ENCODE peak calls at places on chromosomes 5 and 9, in seven cellular contexts. D is CD8-positive, alpha-beta T cell; Z is pancreas; I is thyroid gland; R is bronchial epithelial cell; F is GM23338; C is brain microvascular endothelial cell. Q is an unnamed sample. For H3K27me3, the result is how much of the 10 kb centered on the place peaks cover.

GRCh38 chr5:130189961-130190360 is 285.7 kb downstream of the CHSY3 start:
- DNase-seq in I (no peak), F (no peak), D (no peak), C (no peak), Z (no peak), R (peak), Q (no peak)

GRCh38 chr5:65809817-65810531 is 88.0 kb downstream of the NLN start:
- DNase-seq in D (no peak), R (no peak), I (peak), Z (no peak), C (peak), F (no peak), Q (no peak)

GRCh38 chr5:157278319-157279037 is 12.6 kb downstream of the CYFIP2 start:
- DNase-seq in R (no peak), C (no peak), F (no peak), I (no peak), D (no peak), Z (no peak), Q (no peak)

GRCh38 chr5:68365894-68366293 is 150.3 kb downstream of the PIK3R1 start:
- DNase-seq in D (no peak), F (no peak), C (no peak), I (peak), Z (no peak), R (no peak), Q (no peak)

GRCh38 chr5:34998058-34998789 is 49.5 kb downstream of the AGXT2 start:
- DNase-seq in D (no peak), Z (no peak), R (no peak), C (no peak), I (peak), F (no peak), Q (no peak)

GRCh38 chr5:22852807-22853670 is at the start of gene CDH12:
- DNase-seq in F (peak), I (no peak), R (no peak), C (peak), D (no peak), Z (no peak), Q (no peak)

GRCh38 chr5:94442971-94443370 is 175.4 kb downstream of the KIAA0825 start:
- DNase-seq in F (no peak), Z (no peak), D (no peak), C (no peak), R (peak), I (no peak), Q (no peak)

GRCh38 chr9:125434986-125435775 is 173.6 kb downstream of the GAPVD1 start:
- DNase-seq in R (no peak), C (no peak), Z (no peak), I (no peak), D (no peak), F (no peak), Q (no peak)

GRCh38 chr5:58961631-58962280 is 378.9 kb downstream of the RAB3C start:
- DNase-seq in C (no peak), R (no peak), D (no peak), I (no peak), F (no peak), Z (no peak), Q (no peak)

GRCh38 chr9:91884746-91885687 is 65.0 kb downstream of the ROR2 start:
- DNase-seq in C (peak), R (no peak), I (no peak), D (no peak), F (peak), Z (no peak), Q (no peak)
- H3K27me3 ChIP-seq in C (under half), R (under half), I (under half), D (under half), F (under half), Z (under half), Q (under half)

GRCh38 chr5:102528600-102528999 is 29.8 kb upstream of the SLCO6A1 start:
- DNase-seq in F (no peak), I (no peak), R (no peak), Z (no peak), D (no peak), C (peak), Q (no peak)
- H3K27me3 ChIP-seq in F (under half), I (under half), R (under half), Z (under half), D (under half), C (under half), Q (under half)

GRCh38 chr5:67106626-67107342 is 89.8 kb downstream of the CD180 start:
- DNase-seq in C (no peak), R (no peak), F (no peak), Z (no peak), D (no peak), I (no peak), Q (no peak)
- H3K27me3 ChIP-seq in C (under half), R (under half), F (under half), Z (under half), D (under half), I (under half), Q (under half)

DNA sequence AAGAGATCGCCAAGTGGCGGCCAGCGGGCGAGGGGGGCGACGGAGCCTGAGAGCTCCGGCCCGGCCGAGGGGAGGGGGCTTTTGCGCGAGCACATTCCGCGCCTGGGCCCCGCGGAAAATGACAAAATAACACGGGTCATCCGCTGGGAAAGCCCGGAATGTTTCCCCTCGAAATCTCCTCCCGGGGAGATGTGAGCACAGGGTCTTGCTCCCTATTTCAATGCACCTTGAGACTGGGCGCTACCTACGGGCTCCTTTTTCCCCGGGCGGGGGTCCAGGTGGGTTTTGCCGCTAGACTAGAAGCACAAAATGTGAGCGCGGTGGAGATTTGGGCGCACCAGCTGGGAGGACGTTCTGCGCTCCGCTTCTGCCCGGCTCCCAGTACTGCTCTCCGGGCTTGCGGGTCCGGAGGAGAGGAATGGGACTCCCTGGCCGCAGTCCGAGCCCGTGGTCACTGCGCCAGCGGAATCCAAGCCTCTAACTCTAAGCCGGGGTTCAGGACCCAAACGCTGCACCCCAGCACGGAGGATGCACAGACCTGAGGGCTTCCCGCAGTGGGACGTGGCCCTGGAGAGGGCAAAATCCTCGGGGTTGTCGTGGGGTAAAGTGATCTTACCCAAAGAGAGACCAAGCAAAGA is 2.8 kb upstream of the PRDM12 start:
- DNase-seq in I (no peak), F (peak), R (no peak), Z (no peak), C (no peak), D (no peak), Q (no peak)
- H3K27me3 ChIP-seq in I (half or more), F (half or more), R (half or more), Z (under half), C (half or more), D (under half), Q (under half)

GRCh38 chr9:131555841-131556673 is 10.7 kb downstream of the PRRT1B start:
- DNase-seq in C (no peak), R (no peak), D (no peak), I (no peak), Z (no peak), F (no peak), Q (no peak)
- H3K27me3 ChIP-seq in C (under half), R (under half), D (under half), I (under half), Z (under half), F (under half), Q (under half)

GRCh38 chr5:175434800-175435199 is 9.2 kb downstream of the DRD1 start:
- DNase-seq in Z (no peak), I (no peak), R (no peak), C (no peak), F (peak), D (no peak), Q (no peak)
- H3K27me3 ChIP-seq in Z (under half), I (under half), R (under half), C (under half), F (under half), D (under half), Q (under half)

GRCh38 chr9:131771646-131772045 is 31.8 kb upstream of the RAPGEF1 start:
- DNase-seq in C (no peak), D (no peak), I (no peak), F (no peak), R (no peak), Z (no peak), Q (no peak)
- H3K27me3 ChIP-seq in C (under half), D (under half), I (under half), F (under half), R (under half), Z (under half), Q (under half)

GRCh38 chr5:171307843-171308452 is 1.1 kb upstream of the TLX3 start:
- DNase-seq in I (no peak), R (no peak), F (no peak), C (no peak), D (no peak), Z (no peak), Q (no peak)

GRCh38 chr5:171309276-171309525 is 153 bp downstream of the TLX3 start:
- DNase-seq in Z (no peak), F (no peak), I (no peak), R (no peak), C (no peak), D (no peak), Q (no peak)

GRCh38 chr5:171308453-171309275 is at the start of gene TLX3:
- DNase-seq in I (no peak), D (no peak), C (no peak), R (peak), Z (no peak), F (peak), Q (no peak)

GRCh38 chr5:171306785-171307591 is 2.1 kb upstream of the TLX3 start:
- DNase-seq in C (no peak), R (no peak), Z (no peak), D (no peak), I (no peak), F (peak), Q (no peak)

DNA sequence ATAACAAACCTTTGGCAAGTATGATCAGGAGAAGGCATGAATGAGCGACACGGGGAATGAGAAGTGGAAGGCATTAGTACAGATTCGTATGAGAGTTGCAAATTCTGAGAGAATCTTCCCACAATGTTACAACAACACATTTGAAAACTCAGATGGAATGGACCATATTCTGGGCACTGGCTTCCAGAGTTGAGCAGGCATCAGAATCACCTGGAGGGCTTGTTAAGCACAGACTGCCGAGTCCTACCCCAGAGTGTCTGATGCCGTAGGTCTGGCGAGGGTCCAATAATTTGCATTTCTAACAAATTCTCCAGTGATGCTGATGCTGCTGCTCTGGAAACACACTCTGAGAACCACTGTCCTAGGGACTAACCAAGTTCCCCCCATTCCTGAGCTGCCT is 2.9 kb upstream of the TLX3 start:
- DNase-seq in R (no peak), F (no peak), Z (no peak), I (no peak), C (no peak), D (no peak), Q (no peak)
- H3K27me3 ChIP-seq in R (half or more), F (half or more), Z (under half), I (under half), C (half or more), D (under half), Q (under half)

GRCh38 chr9:107805198-107805597 is 315.6 kb upstream of the KLF4 start:
- DNase-seq in C (no peak), Z (no peak), F (no peak), D (no peak), R (peak), I (no peak), Q (no peak)

GRCh38 chr9:107809859-107810492 is 320.4 kb upstream of the KLF4 start:
- DNase-seq in F (no peak), I (no peak), R (peak), Z (no peak), C (no peak), D (no peak), Q (no peak)

GRCh38 chr9:107810493-107810931 is 320.9 kb upstream of the KLF4 start:
- DNase-seq in R (no peak), I (no peak), Z (no peak), D (no peak), C (no peak), F (no peak), Q (no peak)

DNA sequence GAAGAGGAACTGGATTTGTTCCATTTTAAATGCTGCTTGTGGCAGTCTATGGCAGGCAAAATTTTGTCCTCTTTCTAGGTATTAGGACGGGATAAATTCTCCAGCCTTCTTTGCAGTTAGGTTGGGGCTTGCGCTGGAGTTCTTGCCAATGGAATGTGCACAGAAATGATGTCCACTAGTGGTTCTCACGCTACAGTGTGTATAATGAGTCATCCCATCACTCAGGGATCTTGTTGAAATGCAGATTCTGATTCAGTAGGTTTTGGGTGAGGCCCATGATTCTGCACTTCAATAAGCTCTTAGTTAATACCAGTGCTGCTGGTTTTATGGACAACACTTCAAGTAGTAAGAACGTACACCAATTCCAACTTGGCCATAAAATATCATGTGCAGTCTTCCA is 317.6 kb upstream of the KLF4 start:
- DNase-seq in I (no peak), R (peak), F (no peak), D (no peak), Z (no peak), C (peak), Q (no peak)
- H3K27me3 ChIP-seq in I (under half), R (under half), F (under half), D (under half), Z (under half), C (under half), Q (under half)